ENCODE peak calls at places on chromosomes 4 and X, in eight cellular contexts. One of them, this sample, is unnamed. For H3K4me1, the result is how much of the 10 kb centered on the place peaks cover.

GRCh38 chr4:128393111-128393704 is 105.6 kb upstream of the PGRMC2 start:
- DNase-seq in astrocyte: peak
- DNase-seq in lower lobe of right lung: no peak
- DNase-seq in fibroblast of lung: peak
- DNase-seq in thyroid gland: no peak
- DNase-seq in H1: no peak
- DNase-seq in right cardiac atrium: peak
- DNase-seq in psoas muscle: no peak
- DNase-seq in this sample: no peak

GRCh38 chrX:41785685-41786084 is 61.7 kb downstream of the GPR82 start:
- DNase-seq in astrocyte: peak
- DNase-seq in thyroid gland: no peak
- DNase-seq in lower lobe of right lung: no peak
- DNase-seq in right cardiac atrium: no peak
- DNase-seq in psoas muscle: no peak
- DNase-seq in H1: no peak
- DNase-seq in fibroblast of lung: peak
- DNase-seq in this sample: no peak

GRCh38 chr4:17385403-17385802 is 126.5 kb downstream of the QDPR start:
- DNase-seq in fibroblast of lung: peak
- DNase-seq in psoas muscle: no peak
- DNase-seq in H1: no peak
- DNase-seq in astrocyte: peak
- DNase-seq in lower lobe of right lung: no peak
- DNase-seq in thyroid gland: peak
- DNase-seq in right cardiac atrium: no peak
- DNase-seq in this sample: no peak

GRCh38 chrX:17262123-17262522 is 112.9 kb upstream of the NHS start:
- DNase-seq in lower lobe of right lung: no peak
- DNase-seq in astrocyte: no peak
- DNase-seq in psoas muscle: no peak
- DNase-seq in right cardiac atrium: no peak
- DNase-seq in H1: no peak
- DNase-seq in fibroblast of lung: no peak
- DNase-seq in thyroid gland: no peak
- DNase-seq in this sample: no peak

GRCh38 chr4:142901166-142901662 is 55.1 kb upstream of the INPP4B start:
- DNase-seq in H1: no peak
- DNase-seq in right cardiac atrium: no peak
- DNase-seq in astrocyte: peak
- DNase-seq in lower lobe of right lung: no peak
- DNase-seq in psoas muscle: no peak
- DNase-seq in fibroblast of lung: peak
- DNase-seq in thyroid gland: no peak
- DNase-seq in this sample: no peak

GRCh38 chr4:76339364-76339763 is 32.8 kb downstream of the STBD1 start:
- DNase-seq in astrocyte: peak
- DNase-seq in thyroid gland: no peak
- DNase-seq in lower lobe of right lung: no peak
- DNase-seq in psoas muscle: no peak
- DNase-seq in right cardiac atrium: no peak
- DNase-seq in fibroblast of lung: peak
- DNase-seq in H1: no peak
- DNase-seq in this sample: no peak

GRCh38 chr4:77582716-77583115 is 22.9 kb upstream of the CXCL13 start:
- DNase-seq in astrocyte: no peak
- DNase-seq in fibroblast of lung: no peak
- DNase-seq in H1: no peak
- DNase-seq in thyroid gland: no peak
- DNase-seq in lower lobe of right lung: no peak
- DNase-seq in psoas muscle: no peak
- DNase-seq in right cardiac atrium: no peak
- DNase-seq in this sample: no peak

GRCh38 chrX:45619290-45619689 is 418.6 kb upstream of the DIPK2B start:
- DNase-seq in psoas muscle: no peak
- DNase-seq in lower lobe of right lung: no peak
- DNase-seq in astrocyte: peak
- DNase-seq in thyroid gland: no peak
- DNase-seq in right cardiac atrium: no peak
- DNase-seq in H1: no peak
- DNase-seq in fibroblast of lung: no peak
- DNase-seq in this sample: no peak

GRCh38 chr4:24624381-24624780 is 40.0 kb upstream of the DHX15 start:
- DNase-seq in astrocyte: no peak
- DNase-seq in lower lobe of right lung: no peak
- DNase-seq in fibroblast of lung: no peak
- DNase-seq in H1: no peak
- DNase-seq in psoas muscle: no peak
- DNase-seq in right cardiac atrium: no peak
- DNase-seq in thyroid gland: no peak
- DNase-seq in this sample: no peak

GRCh38 chr4:25953740-25954139 is 39.7 kb downstream of the SMIM20 start:
- DNase-seq in astrocyte: peak
- DNase-seq in right cardiac atrium: no peak
- DNase-seq in lower lobe of right lung: no peak
- DNase-seq in H1: no peak
- DNase-seq in fibroblast of lung: peak
- DNase-seq in thyroid gland: no peak
- DNase-seq in psoas muscle: no peak
- DNase-seq in this sample: no peak

GRCh38 chr4:143743591-143743990 is 43.1 kb upstream of the FREM3 start:
- DNase-seq in fibroblast of lung: no peak
- DNase-seq in thyroid gland: no peak
- DNase-seq in H1: no peak
- DNase-seq in astrocyte: no peak
- DNase-seq in psoas muscle: no peak
- DNase-seq in lower lobe of right lung: no peak
- DNase-seq in right cardiac atrium: no peak
- DNase-seq in this sample: no peak

GRCh38 chr4:56315543-56315942 is 71.7 kb downstream of the AASDH start:
- DNase-seq in astrocyte: no peak
- DNase-seq in lower lobe of right lung: no peak
- DNase-seq in right cardiac atrium: no peak
- DNase-seq in fibroblast of lung: no peak
- DNase-seq in H1: no peak
- DNase-seq in thyroid gland: no peak
- DNase-seq in psoas muscle: no peak
- DNase-seq in this sample: no peak

GRCh38 chrX:34903316-34903715 is 39.3 kb upstream of the FAM47B start:
- DNase-seq in astrocyte: peak
- DNase-seq in thyroid gland: no peak
- DNase-seq in right cardiac atrium: no peak
- DNase-seq in lower lobe of right lung: no peak
- DNase-seq in H1: no peak
- DNase-seq in psoas muscle: no peak
- DNase-seq in fibroblast of lung: no peak
- DNase-seq in this sample: no peak

GRCh38 chr4:19266566-19266965 is 985.1 kb upstream of the SLIT2 start:
- DNase-seq in psoas muscle: no peak
- DNase-seq in lower lobe of right lung: no peak
- DNase-seq in fibroblast of lung: no peak
- DNase-seq in astrocyte: no peak
- DNase-seq in H1: no peak
- DNase-seq in right cardiac atrium: no peak
- DNase-seq in thyroid gland: no peak
- DNase-seq in this sample: no peak

GRCh38 chr4:150828159-150828558 is 186.9 kb downstream of the LRBA start:
- DNase-seq in thyroid gland: no peak
- DNase-seq in astrocyte: no peak
- DNase-seq in H1: no peak
- DNase-seq in lower lobe of right lung: no peak
- DNase-seq in fibroblast of lung: no peak
- DNase-seq in psoas muscle: no peak
- DNase-seq in right cardiac atrium: no peak
- DNase-seq in this sample: no peak

GRCh38 chrX:153681175-153681574 is 6.6 kb upstream of the SLC6A8 start:
- DNase-seq in right cardiac atrium: peak
- DNase-seq in psoas muscle: no peak
- DNase-seq in H1: no peak
- DNase-seq in fibroblast of lung: no peak
- DNase-seq in lower lobe of right lung: no peak
- DNase-seq in thyroid gland: no peak
- DNase-seq in astrocyte: no peak
- DNase-seq in this sample: peak

GRCh38 chr4:177441061-177441802 is 1.0 kb downstream of the AGA start:
- DNase-seq in astrocyte: peak
- DNase-seq in lower lobe of right lung: peak
- DNase-seq in H1: peak
- DNase-seq in thyroid gland: no peak
- DNase-seq in psoas muscle: no peak
- DNase-seq in right cardiac atrium: no peak
- DNase-seq in fibroblast of lung: peak
- DNase-seq in this sample: no peak

GRCh38 chr4:1502976-1503375 is 96.7 kb upstream of the NKX1-1 start:
- DNase-seq in thyroid gland: peak
- DNase-seq in H1: peak
- DNase-seq in fibroblast of lung: no peak
- DNase-seq in lower lobe of right lung: peak
- DNase-seq in psoas muscle: peak
- DNase-seq in astrocyte: no peak
- DNase-seq in right cardiac atrium: no peak
- DNase-seq in this sample: peak
- H3K4me1 ChIP-seq in thyroid gland: under half
- H3K4me1 ChIP-seq in H1: under half
- H3K4me1 ChIP-seq in fibroblast of lung: under half
- H3K4me1 ChIP-seq in lower lobe of right lung: under half
- H3K4me1 ChIP-seq in psoas muscle: under half
- H3K4me1 ChIP-seq in astrocyte: under half
- H3K4me1 ChIP-seq in right cardiac atrium: under half
- H3K4me1 ChIP-seq in this sample: under half

DNA sequence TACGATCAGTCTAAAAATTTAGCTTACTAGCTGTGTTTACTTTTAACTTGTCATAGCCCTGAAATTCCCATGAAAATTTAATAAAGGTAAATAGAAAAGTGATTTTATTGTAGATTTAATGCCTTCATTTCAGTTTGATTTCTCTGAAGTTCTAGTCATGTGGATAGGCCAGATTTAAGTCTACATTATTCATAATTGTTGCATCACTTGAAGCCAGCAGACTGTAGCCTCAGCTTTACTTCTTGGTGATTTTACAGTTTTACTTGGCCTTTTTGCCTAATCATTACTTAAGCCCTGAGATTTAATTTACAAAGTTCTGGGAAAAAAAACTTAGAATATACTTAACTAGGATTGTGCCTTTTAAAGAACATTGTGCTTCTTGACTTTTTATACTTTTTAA is 73.5 kb upstream of the FHDC1 start:
- DNase-seq in psoas muscle: no peak
- DNase-seq in right cardiac atrium: no peak
- DNase-seq in thyroid gland: no peak
- DNase-seq in astrocyte: no peak
- DNase-seq in lower lobe of right lung: no peak
- DNase-seq in H1: no peak
- DNase-seq in fibroblast of lung: no peak
- DNase-seq in this sample: no peak
- H3K4me3 ChIP-seq in psoas muscle: no peak
- H3K4me3 ChIP-seq in right cardiac atrium: no peak
- H3K4me3 ChIP-seq in thyroid gland: no peak
- H3K4me3 ChIP-seq in astrocyte: no peak
- H3K4me3 ChIP-seq in lower lobe of right lung: no peak
- H3K4me3 ChIP-seq in H1: no peak
- H3K4me3 ChIP-seq in fibroblast of lung: no peak
- H3K4me3 ChIP-seq in this sample: no peak

GRCh38 chr4:15294832-15295231 is 133.0 kb upstream of the C1QTNF7 start:
- DNase-seq in astrocyte: no peak
- DNase-seq in H1: no peak
- DNase-seq in lower lobe of right lung: no peak
- DNase-seq in psoas muscle: no peak
- DNase-seq in right cardiac atrium: no peak
- DNase-seq in thyroid gland: no peak
- DNase-seq in fibroblast of lung: no peak
- DNase-seq in this sample: no peak

GRCh38 chr4:15294202-15294601 is 133.6 kb upstream of the C1QTNF7 start:
- DNase-seq in right cardiac atrium: no peak
- DNase-seq in H1: no peak
- DNase-seq in lower lobe of right lung: no peak
- DNase-seq in astrocyte: no peak
- DNase-seq in psoas muscle: no peak
- DNase-seq in thyroid gland: no peak
- DNase-seq in fibroblast of lung: no peak
- DNase-seq in this sample: no peak

GRCh38 chr4:15299627-15300026 is 128.2 kb upstream of the C1QTNF7 start:
- DNase-seq in fibroblast of lung: no peak
- DNase-seq in right cardiac atrium: no peak
- DNase-seq in thyroid gland: no peak
- DNase-seq in psoas muscle: no peak
- DNase-seq in lower lobe of right lung: no peak
- DNase-seq in astrocyte: no peak
- DNase-seq in H1: no peak
- DNase-seq in this sample: no peak

GRCh38 chr4:15295421-15296162 is 132.2 kb upstream of the C1QTNF7 start:
- DNase-seq in thyroid gland: no peak
- DNase-seq in psoas muscle: no peak
- DNase-seq in lower lobe of right lung: no peak
- DNase-seq in H1: no peak
- DNase-seq in astrocyte: no peak
- DNase-seq in fibroblast of lung: no peak
- DNase-seq in right cardiac atrium: no peak
- DNase-seq in this sample: no peak

DNA sequence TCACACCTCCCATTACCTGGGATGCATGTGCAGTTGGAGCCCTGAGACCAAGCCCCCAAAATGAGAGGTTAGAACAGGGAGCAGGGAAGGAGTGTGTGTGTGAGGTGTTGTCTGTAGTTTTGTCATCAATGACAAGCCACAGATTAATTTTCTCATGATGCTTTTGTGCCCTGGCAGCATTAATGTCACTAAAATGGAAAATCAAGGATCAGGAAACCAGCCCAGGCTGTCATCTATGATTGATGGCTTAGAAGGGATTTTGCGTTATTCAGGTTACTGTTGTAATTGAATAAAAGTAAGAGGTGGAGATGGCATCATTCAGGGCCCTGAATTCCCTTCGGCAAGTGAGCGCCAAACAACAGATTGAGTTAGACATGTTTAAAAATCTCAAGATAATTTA is 130.5 kb upstream of the C1QTNF7 start:
- DNase-seq in psoas muscle: no peak
- DNase-seq in fibroblast of lung: no peak
- DNase-seq in thyroid gland: no peak
- DNase-seq in H1: no peak
- DNase-seq in lower lobe of right lung: no peak
- DNase-seq in astrocyte: no peak
- DNase-seq in right cardiac atrium: no peak
- DNase-seq in this sample: no peak
- H3K27ac ChIP-seq in psoas muscle: no peak
- H3K27ac ChIP-seq in fibroblast of lung: no peak
- H3K27ac ChIP-seq in thyroid gland: no peak
- H3K27ac ChIP-seq in H1: no peak
- H3K27ac ChIP-seq in lower lobe of right lung: no peak
- H3K27ac ChIP-seq in astrocyte: no peak
- H3K27ac ChIP-seq in right cardiac atrium: no peak
- H3K27ac ChIP-seq in this sample: no peak

DNA sequence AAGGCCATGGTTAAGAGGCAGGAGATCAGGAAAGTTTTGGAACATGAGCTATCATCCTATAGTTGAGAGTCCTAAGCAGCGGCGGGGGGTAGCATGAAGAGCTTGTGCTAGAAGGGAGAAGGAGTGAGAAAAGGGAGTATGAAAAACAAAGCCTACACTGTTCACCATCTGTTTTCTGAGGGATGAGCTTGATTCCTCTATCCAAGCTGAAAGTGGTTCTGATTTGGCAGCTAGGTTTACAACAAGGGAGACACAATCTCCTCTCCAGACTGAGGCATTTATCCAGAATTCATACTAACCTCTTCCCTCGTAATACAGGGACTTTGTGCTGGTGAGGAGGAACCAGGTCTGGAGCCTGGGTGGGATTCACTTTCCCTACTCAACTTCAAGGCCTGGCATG is 23.6 kb downstream of the TSC22D3 start:
- DNase-seq in psoas muscle: no peak
- DNase-seq in astrocyte: no peak
- DNase-seq in fibroblast of lung: no peak
- DNase-seq in H1: no peak
- DNase-seq in lower lobe of right lung: no peak
- DNase-seq in right cardiac atrium: no peak
- DNase-seq in thyroid gland: no peak
- DNase-seq in this sample: no peak
- H3K4me1 ChIP-seq in psoas muscle: half or more
- H3K4me1 ChIP-seq in astrocyte: under half
- H3K4me1 ChIP-seq in fibroblast of lung: under half
- H3K4me1 ChIP-seq in H1: under half
- H3K4me1 ChIP-seq in lower lobe of right lung: under half
- H3K4me1 ChIP-seq in right cardiac atrium: under half
- H3K4me1 ChIP-seq in thyroid gland: under half
- H3K4me1 ChIP-seq in this sample: under half

This sample was measured in kidney.